ENCODE peak calls at places on chromosomes 6 and 20, in six cellular contexts. V is NCI-H1092 treated with DMSO at 0.1 percent for 48 hours; X is activated CD4-positive, alpha-beta T cell treated with anti-CD3 and anti-CD28 coated beads for 48 hours; F is anterior cingulate cortex; Y is left cardiac atrium; J is CD8-positive, alpha-beta T cell. R is an unnamed sample.

GRCh38 chr20:12023169-12023795 is 105.6 kb downstream of the BTBD3 start:
- DNase-seq in J (no peak), F (no peak), X (no peak), V (no peak), Y (no peak), R (no peak)

GRCh38 chr20:33522256-33522820 is 32.4 kb downstream of the CBFA2T2 start:
- DNase-seq in Y (no peak), F (no peak), X (peak), J (no peak), V (no peak), R (no peak)

GRCh38 chr6:93389192-93389591 is 30.2 kb downstream of the EPHA7 start:
- DNase-seq in X (no peak), F (no peak), J (no peak), V (no peak), Y (no peak), R (no peak)

GRCh38 chr20:31560900-31561598 is 44.0 kb upstream of the ID1 start:
- DNase-seq in V (no peak), J (no peak), F (no peak), X (no peak), Y (no peak), R (peak)

GRCh38 chr6:63537126-63537958 is 34.9 kb upstream of the LOC128125822 start:
- DNase-seq in Y (no peak), X (no peak), F (no peak), V (no peak), J (no peak), R (no peak)

GRCh38 chr6:53065266-53066058 is at the start of gene FBXO9:
- DNase-seq in X (peak), F (peak), Y (peak), J (peak), V (peak), R (peak)

GRCh38 chr6:36285187-36285612 is 15.3 kb downstream of the PNPLA1 start:
- DNase-seq in Y (no peak), V (no peak), F (peak), J (no peak), X (peak), R (no peak)

GRCh38 chr6:49541210-49541724 is 9.2 kb upstream of the C6orf141 start:
- DNase-seq in J (no peak), V (no peak), X (no peak), Y (no peak), F (no peak), R (no peak)

GRCh38 chr6:88165877-88166492 is at the start of gene CNR1:
- DNase-seq in V (peak), J (no peak), Y (peak), F (peak), X (peak), R (peak)

GRCh38 chr20:20820780-20821495 is 108.5 kb upstream of the RALGAPA2 start:
- DNase-seq in X (no peak), J (no peak), F (no peak), V (no peak), Y (no peak), R (no peak)

GRCh38 chr6:109783245-109783990 is 92.3 kb downstream of the FIG4 start:
- DNase-seq in Y (no peak), V (no peak), F (no peak), J (no peak), X (peak), R (no peak)

GRCh38 chr20:30286157-30286556 is 971.3 kb upstream of the DEFB115 start:
- DNase-seq in X (no peak), V (no peak), J (no peak), Y (no peak), F (no peak), R (no peak)

GRCh38 chr6:120759570-120759969 is 574.7 kb downstream of the TBC1D32 start:
- DNase-seq in J (no peak), V (no peak), Y (no peak), X (no peak), F (no peak), R (no peak)

GRCh38 chr6:159633196-159633595 is 59.8 kb downstream of the SOD2 start:
- DNase-seq in J (no peak), V (no peak), F (no peak), Y (no peak), X (peak), R (no peak)

GRCh38 chr6:151620179-151620578 is 126.4 kb downstream of the CCDC170 start:
- DNase-seq in F (no peak), J (no peak), Y (no peak), X (no peak), V (no peak), R (no peak)

GRCh38 chr6:64330694-64331309 is 695.2 kb downstream of the PHF3 start:
- DNase-seq in Y (peak), V (peak), X (peak), F (peak), J (no peak), R (peak)

GRCh38 chr20:63360850-63361497 is at the start of gene CHRNA4:
- DNase-seq in Y (no peak), J (no peak), V (no peak), X (no peak), F (no peak), R (no peak)

GRCh38 chr20:34578040-34578439 is 19.5 kb downstream of the MAP1LC3A start:
- DNase-seq in V (no peak), F (no peak), X (no peak), Y (no peak), J (no peak), R (no peak)

GRCh38 chr20:2429061-2429460 is 41.5 kb downstream of the SNRPB start:
- DNase-seq in Y (no peak), X (no peak), F (no peak), V (no peak), J (no peak), R (no peak)

GRCh38 chr20:63969851-63970713 is at the start of gene ZNF512B:
- DNase-seq in F (peak), J (peak), Y (peak), X (peak), V (peak), R (peak)

GRCh38 chr6:161434331-161434730 is 160.5 kb upstream of the AGPAT4 start:
- DNase-seq in F (no peak), V (no peak), Y (no peak), J (no peak), X (no peak), R (no peak)

GRCh38 chr6:167870321-167870720 is 43.6 kb downstream of the AFDN start:
- DNase-seq in V (no peak), Y (peak), J (no peak), X (no peak), F (no peak), R (no peak)

GRCh38 chr6:82197784-82198183 is 49.8 kb downstream of the IBTK start:
- DNase-seq in X (no peak), V (no peak), F (no peak), Y (no peak), J (no peak), R (no peak)

GRCh38 chr20:45940053-45940452 is 5.6 kb downstream of the PCIF1 start:
- DNase-seq in F (no peak), V (no peak), X (no peak), Y (no peak), J (no peak), R (no peak)

GRCh38 chr20:24934101-24934661 is 14.9 kb upstream of the CST7 start:
- DNase-seq in Y (no peak), V (no peak), J (no peak), X (no peak), F (no peak), R (no peak)

GRCh38 chr20:10660661-10661060 is 13.1 kb downstream of the JAG1 start:
- DNase-seq in X (no peak), Y (peak), F (no peak), V (no peak), J (no peak), R (no peak)

GRCh38 chr20:15446373-15446772 is 1109.0 kb upstream of the FLRT3 start:
- DNase-seq in J (no peak), Y (peak), F (no peak), X (no peak), V (no peak), R (peak)